ENCODE peak calls at places on chromosomes 5 and 9, in seven cellular contexts. G is stimulated activated CD4-positive, alpha-beta T cell treated with anti-CD3 and anti-CD28 coated beads, Interleukin-15, amount 100 ng/mL, for 24 hours; Z is stimulated activated CD8-positive, alpha-beta memory T cell treated with anti-CD3 and anti-CD28 coated beads, Interleukin-2, amount 100 ng/mL, for 1 hour; L is ACHN; Q is CD8-positive, alpha-beta T cell; K is right cardiac atrium; B is immature natural killer cell. W is an unnamed sample.

GRCh38 chr5:118293378-118293777 is 695.0 kb downstream of the DTWD2 start:
- DNase-seq in G (no peak), Z (no peak), L (no peak), Q (no peak), K (no peak), B (no peak), W (no peak)

GRCh38 chr5:113776832-113777525 is 263.5 kb downstream of the YTHDC2 start:
- DNase-seq in G (no peak), Z (no peak), L (no peak), Q (no peak), K (no peak), B (no peak), W (no peak)

GRCh38 chr5:61805101-61805500 is 473.0 kb downstream of the ZSWIM6 start:
- DNase-seq in G (no peak), Z (no peak), L (peak), Q (no peak), K (no peak), B (no peak), W (peak)

GRCh38 chr5:120531215-120531614 is 67.1 kb downstream of the PRR16 start:
- DNase-seq in G (no peak), Z (no peak), L (no peak), Q (no peak), K (no peak), B (no peak), W (no peak)

GRCh38 chr9:131346559-131346958 is 47.3 kb upstream of the PRRC2B start:
- DNase-seq in G (no peak), Z (no peak), L (no peak), Q (no peak), K (no peak), B (no peak), W (no peak)

GRCh38 chr9:12923472-12924009 is 148.7 kb downstream of the LURAP1L start:
- DNase-seq in G (no peak), Z (no peak), L (no peak), Q (no peak), K (peak), B (no peak), W (no peak)

GRCh38 chr9:78397045-78397843 is 100.3 kb downstream of the PSAT1 start:
- DNase-seq in G (no peak), Z (no peak), L (no peak), Q (no peak), K (no peak), B (no peak), W (no peak)

GRCh38 chr5:174571662-174572397 is 152.6 kb upstream of the MSX2 start:
- DNase-seq in G (no peak), Z (no peak), L (peak), Q (no peak), K (peak), B (no peak), W (no peak)

GRCh38 chr5:169629847-169630548 is 7.1 kb upstream of the DOCK2 start:
- DNase-seq in G (no peak), Z (no peak), L (peak), Q (no peak), K (no peak), B (no peak), W (peak)

GRCh38 chr5:97531549-97531948 is 348.5 kb upstream of the RIOK2 start:
- DNase-seq in G (no peak), Z (no peak), L (no peak), Q (no peak), K (no peak), B (no peak), W (no peak)

GRCh38 chr5:68884893-68885292 is 208.9 kb upstream of the SLC30A5 start:
- DNase-seq in G (no peak), Z (no peak), L (peak), Q (no peak), K (no peak), B (no peak), W (peak)

GRCh38 chr9:123614503-123615258 is 258.7 kb downstream of the CRB2 start:
- DNase-seq in G (no peak), Z (no peak), L (no peak), Q (no peak), K (no peak), B (no peak), W (peak)

GRCh38 chr9:99431103-99431502 is 209.0 kb downstream of the SEC61B start:
- DNase-seq in G (no peak), Z (no peak), L (no peak), Q (no peak), K (no peak), B (no peak), W (no peak)

GRCh38 chr5:137486707-137487106 is 12.4 kb downstream of the SPOCK1 start:
- DNase-seq in G (no peak), Z (no peak), L (peak), Q (no peak), K (no peak), B (no peak), W (no peak)

GRCh38 chr5:178428341-178429155 is 161.6 kb downstream of the COL23A1 start:
- DNase-seq in G (no peak), Z (no peak), L (no peak), Q (peak), K (peak), B (no peak), W (no peak)

GRCh38 chr5:82225525-82226172 is 52.5 kb downstream of the RPS23 start:
- DNase-seq in G (peak), Z (peak), L (peak), Q (peak), K (peak), B (peak), W (peak)

GRCh38 chr5:72347801-72348305 is 27.7 kb downstream of the PTCD2 start:
- DNase-seq in G (peak), Z (no peak), L (peak), Q (no peak), K (no peak), B (no peak), W (no peak)

GRCh38 chr5:56126487-56127179 is 106.5 kb downstream of the ANKRD55 start:
- DNase-seq in G (peak), Z (no peak), L (no peak), Q (no peak), K (no peak), B (no peak), W (peak)

GRCh38 chr5:74200560-74200959 is 440.0 kb downstream of the ENC1 start:
- DNase-seq in G (no peak), Z (no peak), L (no peak), Q (no peak), K (no peak), B (no peak), W (peak)

GRCh38 chr5:8057764-8058163 is 188.8 kb downstream of the MTRR start:
- DNase-seq in G (no peak), Z (no peak), L (no peak), Q (no peak), K (no peak), B (no peak), W (no peak)

GRCh38 chr9:110058304-110058953 is 149.5 kb downstream of the C9orf152 start:
- DNase-seq in G (peak), Z (no peak), L (peak), Q (peak), K (peak), B (no peak), W (peak)

GRCh38 chr5:139895647-139896046 is 100.0 kb downstream of the PSD2 start:
- DNase-seq in G (no peak), Z (no peak), L (no peak), Q (no peak), K (peak), B (no peak), W (no peak)

GRCh38 chr5:80238778-80239679 is 16.8 kb downstream of the SERINC5 start:
- DNase-seq in G (no peak), Z (no peak), L (no peak), Q (no peak), K (peak), B (no peak), W (no peak)

GRCh38 chr9:15149450-15149849 is 157.6 kb downstream of the TTC39B start:
- DNase-seq in G (no peak), Z (no peak), L (no peak), Q (no peak), K (no peak), B (no peak), W (no peak)

GRCh38 chr9:112848316-112849151 is 42.1 kb downstream of the SLC46A2 start:
- DNase-seq in G (no peak), Z (no peak), L (no peak), Q (no peak), K (no peak), B (no peak), W (no peak)

GRCh38 chr5:177344891-177345290 is 6.6 kb downstream of the LMAN2 start:
- DNase-seq in G (no peak), Z (no peak), L (no peak), Q (no peak), K (no peak), B (no peak), W (no peak)

GRCh38 chr5:81826128-81826527 is 75.2 kb upstream of the SSBP2 start:
- DNase-seq in G (no peak), Z (no peak), L (no peak), Q (no peak), K (no peak), B (no peak), W (no peak)

GRCh38 chr5:67610191-67610912 is 413.8 kb upstream of the CD180 start:
- DNase-seq in G (no peak), Z (no peak), L (no peak), Q (no peak), K (no peak), B (no peak), W (no peak)

GRCh38 chr9:76602191-76602590 is 143.2 kb downstream of the GCNT1 start:
- DNase-seq in G (no peak), Z (no peak), L (no peak), Q (no peak), K (no peak), B (no peak), W (no peak)

GRCh38 chr9:34272146-34272545 is 56.9 kb downstream of the KIF24 start:
- DNase-seq in G (no peak), Z (no peak), L (no peak), Q (no peak), K (no peak), B (no peak), W (peak)

GRCh38 chr5:31208043-31208442 is 14.6 kb downstream of the CDH6 start:
- DNase-seq in G (no peak), Z (no peak), L (no peak), Q (no peak), K (no peak), B (no peak), W (no peak)

GRCh38 chr9:30349526-30350513 is 2034.6 kb upstream of the ACO1 start:
- DNase-seq in G (no peak), Z (no peak), L (no peak), Q (no peak), K (no peak), B (no peak), W (no peak)

GRCh38 chr5:83767409-83767992 is 46.8 kb upstream of the HAPLN1 start:
- DNase-seq in G (no peak), Z (no peak), L (peak), Q (no peak), K (no peak), B (no peak), W (peak)

GRCh38 chr5:122942164-122942914 is 94.2 kb downstream of the PPIC start:
- DNase-seq in G (no peak), Z (no peak), L (no peak), Q (no peak), K (no peak), B (no peak), W (peak)

GRCh38 chr5:108521841-108522506 is 140.1 kb upstream of the FBXL17 start:
- DNase-seq in G (no peak), Z (no peak), L (peak), Q (no peak), K (no peak), B (no peak), W (peak)

GRCh38 chr5:98581416-98581999 is 192.0 kb upstream of the RGMB start:
- DNase-seq in G (no peak), Z (no peak), L (no peak), Q (no peak), K (no peak), B (no peak), W (no peak)

GRCh38 chr9:14912849-14913248 is 2.6 kb upstream of the FREM1 start:
- DNase-seq in G (no peak), Z (no peak), L (no peak), Q (no peak), K (no peak), B (no peak), W (no peak)